ENCODE peak calls at places on chromosomes 3 and 15, in ten cellular contexts. A, V, N, U, H, W, O, F, X and C are unnamed samples.

GRCh38 chr15:62099171-62099601 is 32.4 kb downstream of the C2CD4A start:
- DNase-seq in A (no peak), V (no peak), N (no peak), U (no peak), H (no peak), W (no peak), O (no peak), F (no peak), X (no peak), C (no peak)

GRCh38 chr3:154421067-154421466 is 8.9 kb downstream of the GPR149 start:
- DNase-seq in A (no peak), V (peak; percentile 68), N (no peak), U (no peak), H (peak; percentile 51), W (peak; percentile 46), O (peak; percentile 2), F (no peak), X (no peak), C (no peak)

GRCh38 chr15:101022876-101023275 is 103.7 kb downstream of the LRRK1 start:
- DNase-seq in A (peak; percentile 8), V (no peak), N (no peak), U (no peak), H (no peak), W (no peak), O (no peak), F (peak; percentile 7), X (no peak), C (no peak)

GRCh38 chr3:14473411-14473891 is 66.7 kb downstream of the GRIP2 start:
- DNase-seq in A (no peak), V (no peak), N (no peak), U (no peak), H (no peak), W (peak; percentile 53), O (no peak), F (no peak), X (no peak), C (no peak)

GRCh38 chr15:58475573-58476524 is 44.1 kb downstream of the LIPC start:
- DNase-seq in A (no peak), V (no peak), N (peak; percentile 36), U (peak; percentile 58), H (no peak), W (no peak), O (peak; percentile 17), F (no peak), X (no peak), C (no peak)

GRCh38 chr3:181718416-181718815 is 6.7 kb downstream of the SOX2 start:
- DNase-seq in A (no peak), V (no peak), N (no peak), U (no peak), H (no peak), W (no peak), O (no peak), F (no peak), X (no peak), C (no peak)

GRCh38 chr3:158330820-158331219 is 220.9 kb downstream of the RSRC1 start:
- DNase-seq in A (no peak), V (no peak), N (no peak), U (no peak), H (no peak), W (no peak), O (no peak), F (no peak), X (no peak), C (no peak)

GRCh38 chr15:68259883-68260282 is 17.7 kb upstream of the FEM1B start:
- DNase-seq in A (no peak), V (no peak), N (no peak), U (no peak), H (no peak), W (no peak), O (no peak), F (no peak), X (no peak), C (no peak)

GRCh38 chr15:78243076-78243475 is 8.7 kb upstream of the ACSBG1 start:
- DNase-seq in A (no peak), V (no peak), N (no peak), U (no peak), H (no peak), W (no peak), O (no peak), F (no peak), X (no peak), C (no peak)

GRCh38 chr3:128152419-128153155 is 694 bp upstream of the EEFSEC start:
- DNase-seq in A (no peak), V (peak; percentile 13), N (no peak), U (no peak), H (no peak), W (peak; percentile 77), O (peak; percentile 83), F (no peak), X (no peak), C (no peak)

GRCh38 chr15:46280753-46281521 is 646.1 kb downstream of the SQOR start:
- DNase-seq in A (no peak), V (peak; percentile 75), N (no peak), U (no peak), H (peak; percentile 57), W (no peak), O (peak; percentile 1), F (no peak), X (no peak), C (no peak)

GRCh38 chr3:50204804-50205718 is at the start of gene SLC38A3:
- DNase-seq in A (no peak), V (peak; percentile 83), N (no peak), U (no peak), H (no peak), W (peak; percentile 43), O (no peak), F (no peak), X (no peak), C (peak; percentile 75)

GRCh38 chr15:51111061-51111460 is 16.4 kb upstream of the TNFAIP8L3 start:
- DNase-seq in A (no peak), V (no peak), N (no peak), U (no peak), H (no peak), W (no peak), O (no peak), F (no peak), X (no peak), C (no peak)

GRCh38 chr3:59680916-59681315 is 631.1 kb upstream of the CFAP20DC start:
- DNase-seq in A (no peak), V (no peak), N (no peak), U (no peak), H (no peak), W (no peak), O (no peak), F (no peak), X (no peak), C (no peak)

GRCh38 chr3:125322166-125322565 is 53.0 kb downstream of the ZNF148 start:
- DNase-seq in A (no peak), V (no peak), N (no peak), U (no peak), H (no peak), W (no peak), O (no peak), F (no peak), X (no peak), C (peak; percentile 13)

GRCh38 chr15:61411941-61412510 is 182.9 kb upstream of the RORA start:
- DNase-seq in A (no peak), V (no peak), N (no peak), U (no peak), H (no peak), W (no peak), O (no peak), F (no peak), X (no peak), C (no peak)

GRCh38 chr3:13080591-13080990 is 7.4 kb upstream of the IQSEC1 start:
- DNase-seq in A (no peak), V (no peak), N (no peak), U (peak; percentile 86), H (no peak), W (no peak), O (no peak), F (peak; percentile 88), X (no peak), C (peak; percentile 90)

DNA sequence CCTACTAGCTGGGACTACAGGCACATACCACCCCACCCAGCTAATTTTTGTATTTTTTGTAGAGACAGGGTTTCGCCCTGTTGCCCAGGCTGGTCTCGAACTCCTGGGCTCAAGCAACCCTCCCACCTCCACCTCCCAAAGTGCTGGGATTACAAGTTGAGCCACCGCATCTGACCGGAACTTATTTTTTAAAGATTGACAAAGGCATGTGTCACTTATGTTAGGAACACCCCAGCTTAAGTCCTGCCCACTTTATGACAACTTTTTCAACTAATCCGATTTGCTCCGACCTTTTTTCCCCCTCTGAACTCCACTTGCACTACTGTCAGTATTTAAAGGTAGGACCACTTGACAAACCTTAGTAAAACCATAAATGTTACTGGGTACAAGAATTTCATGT is 211.6 kb upstream of the NR2E3 start:
- DNase-seq in A (no peak), V (no peak), N (no peak), U (no peak), H (no peak), W (no peak), O (no peak), F (no peak), X (no peak), C (no peak)
- H3K4me1 ChIP-seq in A (peaks cover 15% of the 10 kb centered on the region), V (no peaks in the 10 kb centered on the region), N (peaks cover 21% of the 10 kb centered on the region), U (peaks cover 9% of the 10 kb centered on the region), H (no peaks in the 10 kb centered on the region), W (peaks cover 16% of the 10 kb centered on the region), O (no peaks in the 10 kb centered on the region), F (peaks cover 4% of the 10 kb centered on the region), X (peaks cover 41% of the 10 kb centered on the region), C (peaks cover 17% of the 10 kb centered on the region)

GRCh38 chr3:25412269-25412668 is 15.8 kb upstream of the RARB start:
- DNase-seq in A (no peak), V (no peak), N (no peak), U (no peak), H (no peak), W (no peak), O (no peak), F (no peak), X (no peak), C (no peak)
- H3K4me3 ChIP-seq in A (no peak overlapping the region), V (no peak overlapping the region), N (no peak overlapping the region), U (no peak overlapping the region), H (no peak overlapping the region), W (no peak overlapping the region), O (no peak overlapping the region), F (no peak overlapping the region), X (no peak overlapping the region), C (no peak overlapping the region)

GRCh38 chr15:66747866-66748265 is 45.8 kb downstream of the SMAD6 start:
- DNase-seq in A (no peak), V (no peak), N (no peak), U (no peak), H (no peak), W (no peak), O (no peak), F (peak; percentile 20), X (no peak), C (no peak)
- H3K27ac ChIP-seq in A (no peak overlapping the region), V (peak overlapping the region; percentile 87), N (no peak overlapping the region), U (peak overlapping the region; percentile 65), H (no peak overlapping the region), W (no peak overlapping the region), O (no peak overlapping the region), F (no peak overlapping the region), X (peak overlapping the region; percentile 87), C (peak overlapping the region; percentile 18)

DNA sequence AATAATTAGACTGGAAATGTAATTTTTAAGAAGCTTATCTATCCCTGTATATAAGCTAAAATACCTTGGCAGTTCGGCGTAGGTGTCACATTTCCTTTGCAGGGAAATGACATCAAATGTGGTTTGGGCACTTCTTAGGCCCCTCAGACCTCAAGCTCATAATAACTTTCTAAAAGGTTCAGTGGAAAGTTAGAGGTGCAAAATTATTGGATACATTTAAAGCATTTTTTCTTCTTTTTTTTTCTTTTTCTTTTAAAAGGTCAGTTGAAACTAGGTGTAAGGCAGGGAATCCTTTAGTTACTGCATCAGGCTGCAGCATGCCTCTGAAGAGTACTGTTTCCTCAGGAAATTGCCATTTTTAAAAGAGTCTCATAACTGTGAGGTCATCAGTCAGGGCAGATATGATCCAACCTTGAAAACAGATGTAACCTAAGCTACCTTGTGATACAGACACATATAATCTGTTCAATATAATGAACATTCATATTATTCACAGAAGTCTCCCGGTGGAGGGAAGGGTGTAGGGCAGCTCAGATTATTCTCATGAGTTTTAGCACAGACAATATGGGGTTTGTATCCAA is 4.8 kb downstream of the SACM1L start:
- DNase-seq in A (no peak), V (no peak), N (no peak), U (no peak), H (no peak), W (no peak), O (peak; percentile 14), F (no peak), X (no peak), C (no peak)
- H3K4me1 ChIP-seq in A (peaks cover 50% of the 10 kb centered on the region), V (peaks cover 54% of the 10 kb centered on the region), N (peaks cover 47% of the 10 kb centered on the region), U (peaks cover 10% of the 10 kb centered on the region), H (peaks cover 51% of the 10 kb centered on the region), W (peaks cover 9% of the 10 kb centered on the region), O (peaks cover 38% of the 10 kb centered on the region), F (peaks cover 4% of the 10 kb centered on the region), X (peaks cover 10% of the 10 kb centered on the region), C (peaks cover 7% of the 10 kb centered on the region)